ENCODE peak calls at places on chromosome 22, in eight cellular contexts. I, X, H, J, T, D, K and G are unnamed samples.

GRCh38 chr22:43203471-43203981 is 16.6 kb upstream of the TTLL12 start:
- DNase-seq in I (no peak), X (no peak), H (no peak), J (no peak), T (no peak), D (no peak), K (no peak), G (peak)

GRCh38 chr22:17672417-17672991 is 33.9 kb downstream of the BCL2L13 start:
- DNase-seq in I (no peak), X (no peak), H (no peak), J (no peak), T (no peak), D (no peak), K (no peak), G (no peak)

GRCh38 chr22:38285015-38285414 is 12.2 kb upstream of the TMEM184B start:
- DNase-seq in I (no peak), X (no peak), H (no peak), J (no peak), T (no peak), D (no peak), K (no peak), G (no peak)

GRCh38 chr22:42279425-42280020 is 9.1 kb upstream of the TCF20 start:
- DNase-seq in I (no peak), X (no peak), H (no peak), J (no peak), T (no peak), D (no peak), K (no peak), G (peak)

GRCh38 chr22:49869855-49870712 is 16.4 kb downstream of the ZBED4 start:
- DNase-seq in I (no peak), X (no peak), H (no peak), J (no peak), T (peak), D (no peak), K (no peak), G (no peak)

GRCh38 chr22:48319321-48320047 is 1508.2 kb downstream of the BRD1 start:
- DNase-seq in I (no peak), X (no peak), H (no peak), J (no peak), T (no peak), D (no peak), K (no peak), G (peak)

GRCh38 chr22:43158778-43159483 is 7.6 kb downstream of the TSPO start:
- DNase-seq in I (no peak), X (no peak), H (no peak), J (no peak), T (no peak), D (no peak), K (no peak), G (no peak)

GRCh38 chr22:49423125-49423650 is 404.5 kb downstream of the BRD1 start:
- DNase-seq in I (no peak), X (no peak), H (no peak), J (no peak), T (no peak), D (no peak), K (no peak), G (no peak)

GRCh38 chr22:47618180-47618579 is 855.7 kb downstream of the TBC1D22A start:
- DNase-seq in I (no peak), X (no peak), H (no peak), J (no peak), T (no peak), D (peak), K (no peak), G (no peak)

GRCh38 chr22:43789452-43789851 is 22.7 kb downstream of the EFCAB6 start:
- DNase-seq in I (no peak), X (no peak), H (no peak), J (no peak), T (no peak), D (no peak), K (peak), G (no peak)

GRCh38 chr22:45997077-45997774 is 20.3 kb upstream of the WNT7B start:
- DNase-seq in I (peak), X (peak), H (peak), J (no peak), T (no peak), D (no peak), K (peak), G (peak)

GRCh38 chr22:45058622-45058912 is 48.8 kb upstream of the PHF21B start:
- DNase-seq in I (no peak), X (no peak), H (no peak), J (no peak), T (no peak), D (no peak), K (no peak), G (no peak)